ENCODE peak calls at places on chromosomes 4 and X, in seven cellular contexts. R is K562, B is GM12891, K is SK-N-SH, C is HepG2, T is H1, L is GM12878. F is an unnamed sample.

GRCh38 chr4:25096553-25097443 is 63.5 kb downstream of the SEPSECS start:
- DNase-seq in T (no peak), C (no peak), K (no peak), B (no peak), R (no peak), L (no peak), F (no peak)

GRCh38 chr4:7264694-7265093 is 72.4 kb downstream of the SORCS2 start:
- DNase-seq in C (no peak), R (no peak), K (no peak), B (no peak), L (no peak), T (no peak), F (no peak)

GRCh38 chrX:103533428-103534216 is 14.3 kb upstream of the RAB40A start:
- DNase-seq in T (peak; percentile 25), K (peak; percentile 25), R (peak; percentile 40), C (peak; percentile 43), L (peak; percentile 21), B (no peak), F (peak; percentile 2)

GRCh38 chr4:57614533-57614932 is 504.3 kb upstream of the IGFBP7 start:
- DNase-seq in K (no peak), R (no peak), L (no peak), T (no peak), B (no peak), C (no peak), F (no peak)

GRCh38 chr4:89331637-89332544 is 24.3 kb upstream of the GPRIN3 start:
- DNase-seq in R (no peak), B (no peak), C (no peak), L (no peak), T (no peak), K (no peak), F (no peak)

GRCh38 chr4:172061204-172061603 is 248.0 kb downstream of the GALNTL6 start:
- DNase-seq in T (no peak), K (no peak), B (no peak), L (no peak), R (no peak), C (no peak), F (no peak)

GRCh38 chrX:154444001-154444754 is at the start of gene FAM50A:
- DNase-seq in K (peak; percentile 92), B (peak; percentile 87), R (peak; percentile 86), T (no peak), L (no peak), C (no peak), F (peak; percentile 86)

GRCh38 chr4:14289708-14290107 is 662.2 kb upstream of the BOD1L1 start:
- DNase-seq in K (no peak), C (no peak), L (no peak), T (no peak), R (no peak), B (no peak), F (no peak)

GRCh38 chrX:42524374-42524773 is 253.6 kb downstream of the PPP1R2C start:
- DNase-seq in B (no peak), K (no peak), L (no peak), T (no peak), R (no peak), C (no peak), F (no peak)

GRCh38 chr4:184688447-184688846 is 38.9 kb downstream of the PRIMPOL start:
- DNase-seq in L (no peak), R (no peak), T (peak; percentile 39), K (no peak), C (no peak), B (no peak), F (no peak)

GRCh38 chr4:93646225-93646930 is 182.2 kb upstream of the ATOH1 start:
- DNase-seq in R (no peak), B (no peak), C (no peak), L (no peak), T (no peak), K (no peak), F (no peak)

GRCh38 chrX:20906571-20906970 is 467.6 kb upstream of the CNKSR2 start:
- DNase-seq in B (no peak), C (no peak), R (no peak), K (no peak), T (no peak), L (no peak), F (no peak)

GRCh38 chr4:153962311-153963039 is 173.6 kb upstream of the SFRP2 start:
- DNase-seq in T (no peak), K (no peak), B (no peak), C (no peak), R (no peak), L (no peak), F (no peak)

GRCh38 chr4:98602270-98602669 is 56.1 kb downstream of the TSPAN5 start:
- DNase-seq in C (no peak), B (no peak), T (no peak), L (no peak), K (no peak), R (no peak), F (no peak)

GRCh38 chrX:116873678-116874077 is 410.9 kb upstream of the CT83 start:
- DNase-seq in R (no peak), L (no peak), K (no peak), B (no peak), T (no peak), C (no peak), F (no peak)

GRCh38 chr4:83378426-83378825 is 43.8 kb upstream of the HPSE start:
- DNase-seq in L (no peak), T (no peak), K (no peak), C (no peak), R (no peak), B (no peak), F (no peak)

GRCh38 chrX:49188468-49189076 is 2.4 kb upstream of the PRICKLE3 start:
- DNase-seq in B (no peak), L (no peak), R (no peak), C (no peak), K (no peak), T (no peak), F (no peak)

GRCh38 chrX:133440797-133441163 is 25.5 kb upstream of the GPC4 start:
- DNase-seq in B (no peak), R (no peak), T (no peak), L (no peak), K (no peak), C (no peak), F (no peak)

GRCh38 chr4:89800012-89800516 is 36.9 kb downstream of the SNCA start:
- DNase-seq in T (no peak), R (no peak), K (no peak), L (no peak), C (no peak), B (no peak), F (no peak)

GRCh38 chr4:524196-524595 is 25.2 kb downstream of the PIGG start:
- DNase-seq in C (no peak), L (no peak), K (no peak), R (no peak), B (no peak), T (no peak), F (no peak)

GRCh38 chr4:11720292-11720691 is 291.6 kb upstream of the HS3ST1 start:
- DNase-seq in T (no peak), L (no peak), C (no peak), B (peak; percentile 5), K (peak; percentile 4), R (peak; percentile 10), F (peak; percentile 1)
- TF ChIP-seq TAF1 in T (no peak), L (no peak), C (no peak), B (no peak), K (no peak), R (no peak), F (no peak)

DNA sequence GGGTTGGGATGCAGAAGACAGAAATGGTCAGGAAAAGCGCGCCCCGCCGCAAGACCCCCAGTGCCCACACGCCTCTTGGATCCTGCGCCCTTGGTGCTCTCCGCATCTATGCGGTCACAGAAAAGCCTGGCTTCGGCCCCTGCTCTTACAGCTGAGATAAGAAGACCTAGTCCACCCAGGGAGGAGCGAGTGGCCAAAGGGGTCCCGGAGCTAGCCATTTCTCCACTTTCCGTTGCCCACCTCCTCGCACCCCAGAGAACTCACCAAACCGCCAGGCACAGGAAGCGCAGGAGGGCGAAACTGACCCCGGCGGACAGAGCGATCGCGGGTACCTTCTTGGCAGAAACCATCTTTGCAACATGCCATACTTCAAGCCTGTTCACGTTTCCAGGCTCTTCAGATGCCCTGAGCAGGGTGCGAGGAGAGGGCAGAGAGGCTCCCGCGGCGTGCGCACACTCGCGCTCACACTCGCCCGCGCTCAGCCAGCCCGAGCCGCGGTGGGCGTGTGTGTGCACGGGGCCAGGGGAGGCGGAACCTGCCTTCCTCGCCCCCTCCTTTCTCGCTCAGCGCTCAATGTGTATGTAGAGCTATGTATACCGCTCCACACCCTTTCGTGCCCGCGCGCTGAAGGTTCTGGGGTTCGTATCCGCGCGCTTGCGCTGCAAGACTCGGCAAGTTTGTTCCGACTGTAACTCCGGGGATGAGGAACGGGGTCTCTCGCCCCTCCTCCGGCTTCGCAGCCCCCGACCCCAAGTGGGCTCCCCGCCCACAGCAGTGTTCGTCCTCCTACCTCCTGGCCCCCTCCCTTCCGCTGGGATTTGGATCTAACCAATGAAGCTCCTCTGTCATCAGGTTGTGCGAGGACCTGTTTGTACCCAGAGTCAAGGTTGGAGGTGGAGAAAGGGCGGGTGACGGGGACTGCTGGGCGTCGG is at the start of gene GABRA4:
- DNase-seq in T (no peak), K (no peak), L (no peak), R (no peak), C (no peak), B (no peak), F (no peak)
- TF ChIP-seq POLR2AphosphoS5 in T (no peak), K (no peak), L (no peak), R (no peak), C (no peak), B (no peak), F (no peak)

DNA sequence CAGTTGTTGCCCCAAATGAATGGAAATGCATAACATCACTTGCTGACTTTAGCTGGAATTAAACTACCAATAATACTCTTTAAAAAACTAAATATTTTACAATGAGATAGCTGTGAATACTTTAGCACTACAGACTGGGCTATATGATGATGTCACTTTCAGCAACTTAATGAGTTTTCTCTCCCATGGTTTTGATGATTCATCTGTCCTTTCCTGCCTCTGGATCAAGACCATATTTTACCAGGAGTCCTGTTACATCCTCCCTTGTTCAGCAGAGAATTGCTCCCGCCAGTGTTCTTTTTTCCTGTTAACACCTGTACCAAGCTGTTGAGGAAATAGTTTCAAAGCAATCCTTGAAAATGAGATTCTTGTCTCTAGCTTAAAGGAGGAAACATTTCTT is 543.0 kb downstream of the SPRY1 start:
- DNase-seq in B (no peak), K (no peak), C (no peak), T (no peak), R (no peak), L (no peak), F (no peak)
- TF ChIP-seq TAF1 in B (no peak), K (no peak), C (no peak), T (no peak), R (no peak), L (no peak), F (no peak)

GRCh38 chr4:176268963-176269362 is at the start of gene ASB5:
- DNase-seq in R (no peak), K (no peak), L (no peak), C (no peak), T (no peak), B (no peak), F (no peak)

GRCh38 chr4:176271749-176272148 is 2.7 kb upstream of the ASB5 start:
- DNase-seq in B (no peak), L (no peak), T (no peak), K (no peak), R (no peak), C (no peak), F (no peak)

GRCh38 chr4:176272799-176273198 is 3.8 kb upstream of the ASB5 start:
- DNase-seq in K (no peak), L (no peak), C (no peak), B (no peak), R (no peak), T (no peak), F (no peak)

GRCh38 chr4:176273741-176274140 is 4.7 kb upstream of the ASB5 start:
- DNase-seq in B (no peak), T (no peak), K (no peak), C (no peak), L (no peak), R (no peak), F (no peak)

GRCh38 chr4:176270669-176271068 is 1.6 kb upstream of the ASB5 start:
- DNase-seq in L (no peak), C (peak; percentile 20), T (peak; percentile 13), B (no peak), K (no peak), R (no peak), F (no peak)
- TF ChIP-seq POLR2AphosphoS5 in L (no peak), C (no peak), T (no peak), B (no peak), K (peak; percentile 80), R (no peak), F (no peak)